ENCODE peak calls at places on chromosomes 6 and 20, in eight cellular contexts. F, D, J, Y, Z, T, U and G are unnamed samples.

GRCh38 chr20:32506721-32507120 is 78.4 kb downstream of the NOL4L start:
- DNase-seq in D (no peak), J (no peak), T (no peak), Y (no peak), U (no peak), F (no peak), Z (no peak), G (no peak)

GRCh38 chr6:1143655-1144054 is 168.2 kb upstream of the FOXQ1 start:
- DNase-seq in Y (no peak), F (peak), Z (no peak), U (no peak), D (peak), J (no peak), T (no peak), G (no peak)

GRCh38 chr20:24781061-24781980 is 167.7 kb upstream of the CST7 start:
- DNase-seq in J (no peak), T (peak), U (no peak), Z (peak), D (peak), F (no peak), Y (peak), G (no peak)

GRCh38 chr20:59735917-59736316 is 131.6 kb downstream of the PHACTR3 start:
- DNase-seq in U (no peak), F (no peak), Z (no peak), T (no peak), D (no peak), Y (no peak), J (no peak), G (no peak)

GRCh38 chr6:169158182-169158573 is 95.5 kb downstream of the THBS2 start:
- DNase-seq in U (no peak), J (no peak), Z (no peak), T (no peak), F (no peak), D (peak), Y (peak), G (no peak)

GRCh38 chr6:31585531-31585930 is 546 bp upstream of the LST1 start:
- DNase-seq in D (no peak), Y (no peak), Z (peak), F (no peak), J (no peak), T (no peak), U (no peak), G (no peak)

GRCh38 chr6:100622907-100623692 is 158.4 kb upstream of the SIM1 start:
- DNase-seq in U (no peak), D (peak), F (no peak), T (peak), Z (no peak), J (no peak), Y (peak), G (no peak)

GRCh38 chr6:146770965-146771735 is 172.4 kb downstream of the ADGB start:
- DNase-seq in T (no peak), Y (no peak), F (no peak), Z (no peak), U (peak), D (no peak), J (no peak), G (no peak)

GRCh38 chr20:61761453-61762207 is 304.1 kb downstream of the TAF4 start:
- DNase-seq in U (no peak), Y (no peak), D (no peak), T (no peak), Z (no peak), F (no peak), J (no peak), G (no peak)

GRCh38 chr6:117530467-117531242 is 48.2 kb downstream of the DCBLD1 start:
- DNase-seq in Z (no peak), D (no peak), T (no peak), J (no peak), Y (peak), U (no peak), F (no peak), G (no peak)

GRCh38 chr6:63425493-63425892 is 105.7 kb upstream of the LGSN start:
- DNase-seq in Z (no peak), U (no peak), T (no peak), J (no peak), F (no peak), Y (no peak), D (no peak), G (no peak)

GRCh38 chr20:35849726-35850125 is 77.9 kb downstream of the PHF20 start:
- DNase-seq in Y (no peak), U (no peak), J (no peak), F (no peak), Z (no peak), D (no peak), T (no peak), G (no peak)

GRCh38 chr20:7437311-7437710 is 502.9 kb downstream of the HAO1 start:
- DNase-seq in F (no peak), Z (no peak), D (no peak), U (no peak), T (peak), J (no peak), Y (no peak), G (no peak)

DNA sequence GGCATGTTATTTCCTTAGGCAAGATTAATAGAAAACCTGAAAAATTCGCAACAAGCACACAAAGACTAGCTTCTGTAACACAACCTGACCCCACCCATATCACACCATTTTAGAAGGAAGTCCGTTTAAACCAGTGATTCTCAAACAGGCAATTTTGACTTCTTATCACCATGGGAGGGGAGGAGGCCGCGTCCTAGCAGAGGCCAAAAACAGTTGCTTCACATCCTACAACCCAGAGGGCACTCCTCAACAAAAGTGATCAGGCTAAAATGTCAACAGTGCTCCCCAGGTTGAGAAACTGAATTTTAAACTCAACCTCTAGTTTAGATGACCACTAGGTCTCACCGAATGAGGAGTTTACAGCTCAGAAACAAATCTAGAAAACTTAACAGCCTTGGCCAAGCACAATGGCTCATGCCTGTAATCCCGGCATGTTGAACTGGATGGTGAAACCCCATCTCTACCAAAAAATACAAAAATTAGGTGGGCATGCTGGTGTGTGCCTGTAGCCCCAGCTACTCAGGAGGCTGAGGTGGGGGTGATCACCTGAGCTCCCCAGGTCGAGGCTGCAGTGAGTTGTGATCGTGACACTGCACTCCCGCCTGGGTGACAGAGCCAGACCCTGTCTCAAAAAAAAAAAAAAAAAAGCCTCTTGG is 3.4 kb downstream of the SNX5 start:
- DNase-seq in Z (no peak), U (no peak), Y (no peak), F (no peak), T (no peak), D (no peak), J (no peak), G (no peak)
- H3K4me3 ChIP-seq in Z (peak), U (peak), Y (peak), F (peak), T (peak), D (no peak), J (peak), G (peak)

DNA sequence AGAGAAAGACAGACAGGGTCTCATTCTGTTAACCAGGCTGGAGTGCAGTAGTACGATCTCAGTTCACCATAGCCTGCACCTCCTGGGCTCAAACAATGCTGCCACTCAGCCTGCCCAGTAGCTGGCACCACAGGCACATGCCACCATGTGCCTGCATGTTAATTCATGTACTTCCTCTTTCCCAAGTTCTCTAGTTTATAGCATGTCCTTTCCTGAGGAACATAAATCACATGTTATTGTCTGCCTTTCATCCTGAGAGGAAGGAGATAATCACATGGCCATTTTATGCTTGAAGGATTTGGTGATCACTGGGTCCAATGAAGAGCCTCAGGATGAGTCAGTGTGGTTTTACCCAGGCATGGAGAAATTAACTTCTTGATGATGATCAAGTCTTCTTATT is 47.9 kb downstream of the COL11A2 start:
- DNase-seq in F (no peak), U (no peak), T (peak), D (no peak), Y (no peak), Z (no peak), J (no peak), G (no peak)
- TF ChIP-seq CTCF in F (no peak), U (no peak), T (peak), D (no peak), Y (no peak), Z (no peak), J (no peak), G (no peak)

GRCh38 chr6:45974596-45974995 is 41.1 kb downstream of the CLIC5 start:
- DNase-seq in F (no peak), D (no peak), J (no peak), T (no peak), Y (no peak), Z (no peak), U (no peak), G (no peak)

GRCh38 chr6:45971287-45971686 is 44.4 kb downstream of the CLIC5 start:
- DNase-seq in Z (no peak), J (no peak), F (no peak), Y (no peak), U (no peak), T (no peak), D (no peak), G (no peak)

GRCh38 chr6:45970326-45970725 is 45.3 kb downstream of the CLIC5 start:
- DNase-seq in U (no peak), F (no peak), T (no peak), Z (no peak), Y (no peak), D (no peak), J (no peak), G (no peak)

GRCh38 chr6:45969883-45970282 is 45.8 kb downstream of the CLIC5 start:
- DNase-seq in Y (no peak), D (no peak), U (no peak), Z (no peak), T (no peak), F (no peak), J (no peak), G (no peak)

GRCh38 chr6:45972795-45973503 is 42.7 kb downstream of the CLIC5 start:
- DNase-seq in Y (no peak), T (no peak), F (no peak), D (no peak), U (no peak), J (no peak), Z (no peak), G (no peak)
- H3K4me3 ChIP-seq in Y (no peak), T (no peak), F (no peak), D (no peak), U (no peak), J (no peak), Z (no peak), G (no peak)

DNA sequence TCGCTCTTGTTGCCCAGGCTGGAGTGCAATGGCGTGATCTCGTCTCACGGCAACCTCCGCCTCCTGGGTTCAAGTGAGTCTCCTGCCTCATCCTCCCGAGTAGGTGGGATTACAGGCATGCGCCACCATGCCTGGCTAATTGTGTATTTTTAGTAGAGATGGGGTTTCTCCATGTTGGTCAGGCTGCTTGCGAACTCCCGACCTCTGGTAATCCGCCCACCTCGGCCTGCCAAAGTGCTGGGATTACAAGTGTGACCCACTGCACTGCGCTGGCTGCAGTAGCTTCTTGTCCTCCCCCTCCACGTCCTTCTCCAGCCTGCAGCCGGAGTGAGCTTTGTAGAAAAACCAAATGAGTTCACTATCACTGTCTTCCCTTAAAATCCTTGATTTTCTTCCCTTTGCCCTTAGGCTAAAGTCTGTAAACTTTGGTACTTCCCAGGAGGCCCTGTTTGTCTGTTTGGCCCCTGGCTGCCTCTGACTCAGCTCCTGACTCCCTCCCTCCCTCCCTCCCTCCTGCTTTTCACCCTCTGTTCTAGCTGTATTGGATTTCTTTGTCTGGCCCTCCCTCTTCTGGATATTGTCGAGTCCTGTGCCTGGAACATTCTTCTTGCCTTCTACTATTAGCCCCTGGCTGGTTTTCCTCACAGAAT is 12.9 kb downstream of the PARD6B start:
- DNase-seq in D (peak), Z (peak), T (peak), F (peak), Y (peak), J (peak), U (no peak), G (no peak)
- TF ChIP-seq CTCF in D (peak), Z (peak), T (peak), F (peak), Y (peak), J (peak), U (no peak), G (no peak)

DNA sequence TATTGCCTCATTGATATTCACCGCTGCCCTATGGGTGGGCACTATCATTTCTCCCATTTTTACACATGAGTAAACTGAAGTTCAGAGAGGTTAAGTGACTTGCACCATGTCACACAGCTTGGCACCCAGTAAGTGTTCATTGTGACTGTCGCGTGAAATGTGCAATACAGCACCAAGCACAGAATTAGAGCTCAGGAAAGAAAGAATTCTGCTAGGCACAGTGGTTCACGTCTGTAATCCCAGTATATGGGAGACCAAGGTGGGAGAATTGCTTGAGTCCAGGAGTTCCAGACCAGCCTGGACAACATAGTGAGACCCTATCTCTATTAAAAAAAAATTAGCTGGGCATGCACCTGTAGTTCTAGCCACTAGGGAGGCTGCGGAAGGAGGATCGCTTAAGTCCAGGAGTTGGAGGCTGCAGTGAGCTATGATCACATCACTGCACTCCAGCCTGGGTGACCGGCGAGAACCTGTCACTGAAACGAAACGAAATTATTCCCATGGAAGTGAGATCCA is 626 bp downstream of the SLC13A3 start:
- DNase-seq in U (no peak), Z (no peak), T (no peak), D (no peak), Y (no peak), J (no peak), F (no peak), G (no peak)
- H3K4me3 ChIP-seq in U (no peak), Z (no peak), T (no peak), D (no peak), Y (no peak), J (peak), F (no peak), G (no peak)

GRCh38 chr6:64984947-64985346 is 722.1 kb downstream of the EYS start:
- DNase-seq in D (no peak), U (no peak), Z (no peak), F (no peak), T (no peak), Y (no peak), J (no peak), G (no peak)

GRCh38 chr6:64983108-64983507 is 723.9 kb downstream of the EYS start:
- DNase-seq in J (no peak), F (no peak), Y (no peak), T (no peak), D (no peak), U (no peak), Z (no peak), G (no peak)

GRCh38 chr6:64990652-64991304 is 716.2 kb downstream of the EYS start:
- DNase-seq in F (no peak), D (no peak), U (no peak), T (no peak), Z (no peak), J (no peak), Y (no peak), G (no peak)

GRCh38 chr6:64988148-64988547 is 718.9 kb downstream of the EYS start:
- DNase-seq in Z (peak), T (no peak), U (no peak), D (peak), F (no peak), Y (no peak), J (no peak), G (no peak)

GRCh38 chr6:64985726-64986125 is 721.3 kb downstream of the EYS start:
- DNase-seq in F (no peak), Z (no peak), U (no peak), D (no peak), T (no peak), J (no peak), Y (no peak), G (no peak)
- TF ChIP-seq CTCF in F (no peak), Z (no peak), U (no peak), D (no peak), T (no peak), J (no peak), Y (no peak), G (no peak)

GRCh38 chr6:97535800-97536199 is 252.8 kb upstream of the MMS22L start:
- DNase-seq in T (no peak), F (no peak), U (no peak), D (no peak), Y (no peak), Z (no peak), J (no peak), G (no peak)
- H3K4me3 ChIP-seq in T (no peak), F (no peak), U (no peak), D (no peak), Y (no peak), Z (no peak), J (no peak), G (no peak)